ENCODE peak calls at places on chromosomes 5 and 9, in seven cellular contexts. S, P, E, J, L, A and O are unnamed samples.

GRCh38 chr5:170405822-170406221 is 16.7 kb upstream of the KCNMB1 start:
- DNase-seq in S (no peak), P (no peak), E (no peak), J (no peak), L (no peak), A (no peak), O (no peak)

GRCh38 chr5:93280518-93280917 is 300.5 kb downstream of the NR2F1-AS1 start:
- DNase-seq in S (no peak), P (peak; percentile 47), E (no peak), J (no peak), L (no peak), A (peak; percentile 49), O (no peak)

GRCh38 chr9:135602789-135603481 is 36.4 kb downstream of the GLT6D1 start:
- DNase-seq in S (peak; percentile 70), P (peak; percentile 23), E (peak; percentile 70), J (peak; percentile 15), L (peak; percentile 78), A (peak; percentile 8), O (no peak)

GRCh38 chr5:119330367-119331183 is 25.2 kb upstream of the TNFAIP8 start:
- DNase-seq in S (no peak), P (no peak), E (no peak), J (no peak), L (no peak), A (no peak), O (no peak)

GRCh38 chr9:90142580-90142979 is 500.0 kb downstream of the DIRAS2 start:
- DNase-seq in S (peak; percentile 83), P (peak; percentile 80), E (peak; percentile 22), J (peak; percentile 52), L (peak; percentile 48), A (peak; percentile 92), O (no peak)

GRCh38 chr9:121169094-121169601 is 32.5 kb downstream of the RAB14 start:
- DNase-seq in S (peak; percentile 13), P (no peak), E (peak; percentile 14), J (peak; percentile 12), L (no peak), A (no peak), O (no peak)

GRCh38 chr9:89505795-89506385 is 8.0 kb upstream of the SEMA4D start:
- DNase-seq in S (no peak), P (peak; percentile 69), E (no peak), J (peak; percentile 58), L (no peak), A (peak; percentile 5), O (no peak)

GRCh38 chr5:139966856-139967255 is 76.2 kb downstream of the NRG2 start:
- DNase-seq in S (no peak), P (no peak), E (no peak), J (no peak), L (no peak), A (no peak), O (no peak)

GRCh38 chr9:78441396-78441795 is 144.5 kb downstream of the PSAT1 start:
- DNase-seq in S (no peak), P (no peak), E (no peak), J (no peak), L (no peak), A (no peak), O (no peak)

GRCh38 chr9:94847486-94847885 is 121.0 kb downstream of the AOPEP start:
- DNase-seq in S (no peak), P (no peak), E (no peak), J (peak; percentile 52), L (no peak), A (no peak), O (no peak)

GRCh38 chr5:117736693-117737092 is 1162.1 kb upstream of the SEMA6A start:
- DNase-seq in S (no peak), P (no peak), E (no peak), J (no peak), L (no peak), A (no peak), O (no peak)

GRCh38 chr9:121926417-121926816 is 166.7 kb downstream of the TTLL11 start:
- DNase-seq in S (no peak), P (no peak), E (no peak), J (no peak), L (no peak), A (no peak), O (no peak)

GRCh38 chr5:11525020-11525419 is 379.2 kb downstream of the CTNND2 start:
- DNase-seq in S (no peak), P (no peak), E (no peak), J (no peak), L (no peak), A (no peak), O (no peak)

GRCh38 chr5:81751836-81752643 is 1.1 kb upstream of the SSBP2 start:
- DNase-seq in S (peak; percentile 9), P (no peak), E (no peak), J (peak; percentile 35), L (peak; percentile 9), A (no peak), O (peak; percentile 44)

GRCh38 chr9:120478208-120478607 is 101.8 kb downstream of the CDK5RAP2 start:
- DNase-seq in S (no peak), P (no peak), E (peak; percentile 50), J (no peak), L (no peak), A (no peak), O (no peak)

GRCh38 chr5:38540348-38540747 is 16.1 kb downstream of the LIFR start:
- DNase-seq in S (no peak), P (peak; percentile 76), E (no peak), J (no peak), L (no peak), A (peak; percentile 98), O (no peak)

GRCh38 chr9:137369111-137369787 is 53.7 kb downstream of the EXD3 start:
- DNase-seq in S (no peak), P (no peak), E (no peak), J (no peak), L (no peak), A (no peak), O (no peak)

GRCh38 chr5:141716468-141716867 is 34.4 kb upstream of the ARAP3 start:
- DNase-seq in S (no peak), P (no peak), E (no peak), J (no peak), L (no peak), A (no peak), O (no peak)

GRCh38 chr9:36665921-36666429 is 93.3 kb downstream of the MELK start:
- DNase-seq in S (no peak), P (no peak), E (no peak), J (no peak), L (peak; percentile 5), A (no peak), O (no peak)

GRCh38 chr9:98410185-98410697 is 154.8 kb upstream of the TBC1D2 start:
- DNase-seq in S (peak; percentile 5), P (no peak), E (peak; percentile 50), J (no peak), L (no peak), A (no peak), O (no peak)

GRCh38 chr5:61464512-61464911 is 132.5 kb downstream of the ZSWIM6 start:
- DNase-seq in S (peak; percentile 27), P (no peak), E (no peak), J (no peak), L (no peak), A (no peak), O (no peak)

GRCh38 chr9:91047993-91048607 is 246.5 kb downstream of the SYK start:
- DNase-seq in S (no peak), P (no peak), E (peak; percentile 49), J (peak; percentile 58), L (no peak), A (no peak), O (no peak)

GRCh38 chr5:176533390-176533789 is 3.8 kb downstream of the RNF44 start:
- DNase-seq in S (no peak), P (no peak), E (no peak), J (no peak), L (no peak), A (no peak), O (no peak)

GRCh38 chr5:145350501-145350900 is 484.6 kb downstream of the PRELID2 start:
- DNase-seq in S (no peak), P (no peak), E (peak; percentile 34), J (no peak), L (no peak), A (no peak), O (no peak)